ENCODE peak calls at places on chromosomes 16 and 17, in four cellular contexts. O, I, W and A are unnamed samples.
A peak's percentile ranks its signal among the peaks of the same experiment; 100 is the strongest.

GRCh38 chr17:17567631-17568030 is 23.9 kb downstream of the PEMT start:
- DNase-seq in O (peak; percentile 79), I (no peak), W (peak; percentile 72), A (no peak)

GRCh38 chr16:2009302-2009711 is 314 bp downstream of the ZNF598 start:
- DNase-seq in W (peak; percentile 33), I (no peak), O (no peak), A (peak; percentile 70)

GRCh38 chr17:2854662-2855061 is 58.4 kb downstream of the RAP1GAP2 start:
- DNase-seq in W (peak; percentile 57), I (no peak), O (no peak), A (peak; percentile 37)

GRCh38 chr16:22386976-22387375 is 12.6 kb upstream of the CDR2 start:
- DNase-seq in W (no peak), I (no peak), O (no peak), A (no peak)

GRCh38 chr17:76122411-76123126 is 18.5 kb downstream of the FOXJ1 start:
- DNase-seq in W (no peak), O (no peak), I (no peak), A (no peak)

GRCh38 chr17:55570360-55570759 is 59.1 kb upstream of the SMIM36 start:
- DNase-seq in I (no peak), W (no peak), O (no peak), A (no peak)

GRCh38 chr16:29767062-29767461 is 11.0 kb upstream of the ZG16 start:
- DNase-seq in I (no peak), W (no peak), O (no peak), A (no peak)

GRCh38 chr16:68065716-68066305 is 19.4 kb upstream of the NFATC3 start:
- DNase-seq in O (no peak), W (no peak), I (peak; percentile 9), A (no peak)

GRCh38 chr16:55242667-55243066 is 81.3 kb upstream of the IRX6 start:
- DNase-seq in I (no peak), O (no peak), W (no peak), A (no peak)

GRCh38 chr16:49327466-49327865 is 45.8 kb upstream of the CBLN1 start:
- DNase-seq in W (no peak), O (no peak), I (no peak), A (no peak)

GRCh38 chr16:708019-708418 is 2.4 kb upstream of the FBXL16 start:
- DNase-seq in I (no peak), W (no peak), O (no peak), A (no peak)

GRCh38 chr16:708959-709358 is 3.4 kb upstream of the FBXL16 start:
- DNase-seq in O (no peak), I (no peak), W (no peak), A (no peak)

GRCh38 chr16:705748-706188 is at the start of gene FBXL16:
- DNase-seq in O (no peak), I (no peak), W (no peak), A (no peak)

GRCh38 chr16:706189-707061 is 824 bp upstream of the FBXL16 start:
- DNase-seq in O (no peak), W (no peak), I (no peak), A (no peak)

GRCh38 chr16:707062-707538 is 1.5 kb upstream of the FBXL16 start:
- DNase-seq in O (no peak), I (no peak), W (no peak), A (no peak)
- H3K4me1 ChIP-seq in O (no peaks in the 10 kb centered on the region), I (no peaks in the 10 kb centered on the region), W (peaks cover 9% of the 10 kb centered on the region), A (peaks cover 2% of the 10 kb centered on the region)

DNA sequence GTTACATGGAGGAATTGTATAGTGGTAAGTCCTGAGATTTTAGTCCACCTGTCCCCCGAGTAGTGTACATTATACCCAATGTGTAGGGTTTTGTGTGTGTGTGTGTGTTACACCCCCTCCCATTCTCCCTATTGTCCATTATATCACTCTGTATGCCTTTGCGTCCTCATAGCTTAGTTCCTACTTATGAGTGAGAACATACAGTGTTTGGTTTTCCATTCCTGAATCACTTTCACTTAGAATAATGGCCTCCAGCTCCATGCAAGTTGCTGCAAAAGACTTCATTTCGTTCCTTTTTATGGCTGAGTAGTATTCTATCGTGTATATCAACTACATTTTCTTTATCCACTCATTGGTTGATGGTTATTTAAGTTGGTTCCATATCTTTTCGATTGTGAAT is 635 bp upstream of the FA2H start:
- DNase-seq in I (no peak), W (no peak), O (no peak), A (no peak)
- H3K4me3 ChIP-seq in I (peak overlapping the region; percentile 59), W (peak overlapping the region; percentile 54), O (peak overlapping the region; percentile 45), A (peak overlapping the region; percentile 44)

DNA sequence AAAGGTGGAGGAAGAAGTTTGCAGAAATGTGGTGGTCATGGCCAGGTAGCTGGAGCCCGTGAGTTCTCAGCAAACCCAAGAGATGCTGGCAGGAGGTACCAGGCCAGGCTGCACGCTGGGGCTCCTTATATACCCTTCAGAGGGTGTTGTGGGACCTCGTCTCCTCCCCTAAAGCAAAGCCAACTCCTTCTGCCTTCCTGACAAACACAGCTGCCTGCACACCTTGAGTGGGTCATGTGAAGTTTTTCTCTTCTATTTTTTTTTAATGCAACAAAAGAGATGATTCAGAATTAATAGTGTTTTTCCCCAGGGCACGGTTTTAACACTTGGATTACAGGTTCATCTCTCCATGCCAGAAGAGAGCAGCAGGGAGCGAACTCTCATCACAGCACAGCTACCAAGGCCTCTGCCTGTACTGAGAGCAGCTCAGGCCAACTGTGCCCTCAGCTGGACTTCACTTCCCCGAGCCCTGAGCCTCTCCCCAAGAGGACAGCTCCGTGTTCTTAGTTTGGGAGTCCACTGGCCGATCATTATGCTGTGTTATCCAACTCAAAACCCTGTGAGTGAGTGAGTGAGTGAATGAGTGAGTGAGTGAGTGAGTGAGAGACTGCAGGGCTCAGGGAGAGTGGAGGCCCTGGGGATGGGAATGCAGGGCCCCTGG is at the start of gene KRT15:
- DNase-seq in I (no peak), W (no peak), O (no peak), A (peak; percentile 27)
- H3K4me1 ChIP-seq in I (no peaks in the 10 kb centered on the region), W (no peaks in the 10 kb centered on the region), O (no peaks in the 10 kb centered on the region), A (peaks cover 24% of the 10 kb centered on the region)

GRCh38 chr17:7129311-7129710 is 14.7 kb upstream of the ASGR2 start:
- DNase-seq in O (no peak), W (no peak), I (no peak), A (no peak)
- H3K4me3 ChIP-seq in O (no peak overlapping the region), W (no peak overlapping the region), I (no peak overlapping the region), A (no peak overlapping the region)

DNA sequence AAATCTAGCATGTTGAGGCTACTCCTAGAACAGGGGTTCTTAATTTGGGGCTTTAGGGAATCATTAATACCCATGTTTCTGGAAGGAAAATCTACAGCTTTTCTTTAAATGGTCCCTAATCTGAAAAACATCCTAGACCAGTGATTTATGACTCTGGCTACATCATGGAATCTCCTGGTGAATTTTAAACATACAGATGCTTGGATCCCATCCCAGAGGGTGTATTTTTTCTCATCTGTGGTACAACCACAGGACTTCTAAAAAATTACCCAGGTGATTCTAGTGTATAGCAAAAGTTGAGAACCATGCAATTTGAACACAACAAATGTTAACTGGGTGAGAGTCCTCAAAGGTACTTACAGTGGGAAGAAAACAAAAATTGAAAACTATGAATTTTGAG is 41.5 kb downstream of the KANSL1 start:
- DNase-seq in I (no peak), O (no peak), W (no peak), A (no peak)
- H3K4me1 ChIP-seq in I (peaks cover 4% of the 10 kb centered on the region), O (no peaks in the 10 kb centered on the region), W (peaks cover 86% of the 10 kb centered on the region), A (peaks cover 41% of the 10 kb centered on the region)